ENCODE peak calls at places on chromosome 9, in seven cellular contexts. U is H1, X is spleen, J is GM12892, R is SK-N-MC, B is K562, V is stomach. Q is an unnamed sample.

GRCh38 chr9:38035873-38036272 is 33.2 kb downstream of the SHB start:
- DNase-seq in U (no peak), X (no peak), R (no peak), J (no peak), B (peak; percentile 54), V (no peak), Q (no peak)

GRCh38 chr9:112288029-112288428 is 45.4 kb downstream of the PTBP3 start:
- DNase-seq in B (no peak), U (no peak), R (no peak), X (no peak), J (no peak), V (no peak), Q (no peak)

GRCh38 chr9:7315746-7316457 is 483.7 kb downstream of the DMAC1 start:
- DNase-seq in U (no peak), J (no peak), X (no peak), V (no peak), R (no peak), B (no peak), Q (no peak)

GRCh38 chr9:22237497-22238363 is 208.9 kb upstream of the DMRTA1 start:
- DNase-seq in X (no peak), V (no peak), J (no peak), B (no peak), R (no peak), U (no peak), Q (no peak)

GRCh38 chr9:86700601-86701000 is 246.7 kb downstream of the GAS1 start:
- DNase-seq in V (peak; percentile 28), U (no peak), J (no peak), X (no peak), R (no peak), B (no peak), Q (no peak)

GRCh38 chr9:7988644-7989280 is 189.2 kb upstream of the DMAC1 start:
- DNase-seq in U (no peak), J (no peak), R (no peak), B (no peak), V (no peak), X (no peak), Q (no peak)

GRCh38 chr9:101445353-101446029 is 9.9 kb upstream of the ALDOB start:
- DNase-seq in R (no peak), B (no peak), V (no peak), X (no peak), U (no peak), J (no peak), Q (no peak)

GRCh38 chr9:113296796-113297558 is 6.2 kb downstream of the RNF183 start:
- DNase-seq in V (no peak), B (no peak), X (no peak), U (no peak), R (no peak), J (no peak), Q (no peak)

GRCh38 chr9:76571288-76572204 is 112.6 kb downstream of the GCNT1 start:
- DNase-seq in B (no peak), V (no peak), X (peak; percentile 78), R (no peak), U (no peak), J (no peak), Q (no peak)

GRCh38 chr9:131733601-131734061 is 6.2 kb downstream of the RAPGEF1 start:
- DNase-seq in X (no peak), R (no peak), J (no peak), B (peak; percentile 55), V (peak; percentile 35), U (no peak), Q (no peak)

GRCh38 chr9:130143974-130144373 is 28.2 kb upstream of the NCS1 start:
- DNase-seq in X (no peak), V (no peak), R (no peak), U (no peak), B (no peak), J (no peak), Q (no peak)

GRCh38 chr9:34171753-34172535 is 6.9 kb upstream of the UBAP1 start:
- DNase-seq in J (no peak), X (peak; percentile 83), R (no peak), U (no peak), B (no peak), V (no peak), Q (no peak)

GRCh38 chr9:125820100-125820804 is 73.1 kb downstream of the PBX3 start:
- DNase-seq in U (no peak), B (no peak), X (no peak), R (no peak), J (no peak), V (no peak), Q (no peak)

GRCh38 chr9:34809504-34810186 is 99.7 kb upstream of the CCL21 start:
- DNase-seq in B (peak; percentile 21), R (no peak), X (no peak), J (no peak), U (peak; percentile 49), V (no peak), Q (no peak)

GRCh38 chr9:85515021-85515420 is 226.7 kb downstream of the AGTPBP1 start:
- DNase-seq in V (no peak), B (no peak), X (no peak), U (no peak), J (no peak), R (no peak), Q (no peak)

GRCh38 chr9:97319380-97319779 is 11.9 kb downstream of the CCDC180 start:
- DNase-seq in B (no peak), J (no peak), X (no peak), V (no peak), U (no peak), R (no peak), Q (no peak)

GRCh38 chr9:91071185-91071990 is 269.8 kb downstream of the SYK start:
- DNase-seq in X (no peak), B (no peak), U (no peak), R (no peak), J (no peak), V (no peak), Q (no peak)

GRCh38 chr9:133258061-133259015 is 16.7 kb downstream of the ABO start:
- DNase-seq in U (no peak), J (no peak), R (no peak), B (no peak), X (no peak), V (no peak), Q (no peak)

GRCh38 chr9:107528686-107529085 is 39.1 kb upstream of the KLF4 start:
- DNase-seq in J (no peak), V (no peak), R (no peak), U (no peak), X (no peak), B (no peak), Q (no peak)

GRCh38 chr9:35431467-35431866 is 58.4 kb upstream of the RUSC2 start:
- DNase-seq in B (no peak), X (no peak), J (no peak), U (no peak), V (no peak), R (no peak), Q (no peak)

GRCh38 chr9:112029921-112030444 is 133.4 kb downstream of the UGCG start:
- DNase-seq in X (no peak), U (peak; percentile 25), V (peak; percentile 37), B (no peak), J (no peak), R (no peak), Q (no peak)

GRCh38 chr9:90641868-90642558 is 611 bp downstream of the DIRAS2 start:
- DNase-seq in J (no peak), U (no peak), X (no peak), R (no peak), B (no peak), V (no peak), Q (no peak)

GRCh38 chr9:74122661-74123060 is 374.5 kb upstream of the RORB start:
- DNase-seq in J (no peak), X (no peak), R (no peak), V (no peak), B (no peak), U (no peak), Q (no peak)

GRCh38 chr9:105063665-105064247 is 135.8 kb upstream of the ABCA1 start:
- DNase-seq in X (no peak), V (no peak), J (no peak), R (no peak), U (no peak), B (no peak), Q (no peak)

DNA sequence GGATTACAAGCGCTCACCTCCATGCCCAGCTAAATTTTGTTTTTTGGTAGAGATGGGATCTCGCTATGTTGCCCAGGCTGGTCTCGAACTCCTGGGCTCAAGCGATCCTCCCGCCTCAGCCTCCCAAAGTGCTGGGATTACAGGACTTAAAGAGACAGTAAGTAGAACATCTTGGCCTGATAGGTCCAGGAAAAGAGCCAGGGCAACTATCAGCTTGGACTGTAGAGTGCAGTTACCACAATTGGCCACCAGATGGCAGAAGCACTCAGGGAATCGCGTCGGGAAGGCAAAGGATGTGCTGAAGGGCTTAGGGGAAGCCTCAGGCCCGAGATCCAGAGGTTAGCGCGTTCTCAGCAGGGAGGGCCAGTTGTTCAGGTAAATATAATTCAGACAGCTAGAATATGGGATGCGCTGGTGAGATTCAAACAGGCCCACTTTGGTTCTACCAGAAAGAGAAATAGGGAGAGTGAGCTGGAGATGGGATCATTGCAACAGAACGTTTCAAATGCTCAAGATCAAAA is 21.5 kb downstream of the C9orf57 start:
- DNase-seq in X (peak; percentile 82), R (no peak), B (peak; percentile 73), U (peak; percentile 77), V (peak; percentile 82), J (peak; percentile 45), Q (peak; percentile 60)
- TF ChIP-seq POLR2AphosphoS5 in X (no peak), R (no peak), B (no peak), U (no peak), V (no peak), J (no peak), Q (no peak)

GRCh38 chr9:135722365-135722764 is 20.4 kb downstream of the KCNT1 start:
- DNase-seq in R (no peak), U (no peak), J (no peak), B (no peak), X (no peak), V (no peak), Q (no peak)

GRCh38 chr9:135728436-135729110 is 26.6 kb downstream of the KCNT1 start:
- DNase-seq in B (no peak), J (no peak), V (no peak), X (no peak), U (no peak), R (no peak), Q (no peak)

GRCh38 chr9:135726138-135726853 is 24.3 kb downstream of the KCNT1 start:
- DNase-seq in U (no peak), X (no peak), J (no peak), B (no peak), V (no peak), R (no peak), Q (no peak)

GRCh38 chr9:135727257-135727875 is 25.4 kb downstream of the KCNT1 start:
- DNase-seq in B (no peak), U (no peak), J (no peak), R (no peak), V (no peak), X (no peak), Q (no peak)

GRCh38 chr9:135724186-135724797 is 22.3 kb downstream of the KCNT1 start:
- DNase-seq in V (no peak), R (no peak), B (no peak), X (no peak), U (no peak), J (no peak), Q (no peak)
- TF ChIP-seq POLR2AphosphoS5 in V (no peak), R (no peak), B (no peak), X (peak; percentile 47), U (no peak), J (no peak), Q (no peak)

GRCh38 chr9:117718085-117718484 is 13.9 kb downstream of the TLR4 start:
- DNase-seq in R (no peak), U (no peak), J (no peak), B (no peak), X (no peak), V (no peak), Q (no peak)
- TF ChIP-seq POLR2AphosphoS5 in R (no peak), U (no peak), J (no peak), B (no peak), X (peak; percentile 68), V (no peak), Q (no peak)

GRCh38 chr9:99222416-99223280 is 566 bp downstream of the SEC61B start:
- DNase-seq in U (no peak), J (no peak), X (no peak), B (peak; percentile 45), V (no peak), R (no peak), Q (no peak)
- TF ChIP-seq POLR2AphosphoS5 in U (no peak), J (no peak), X (no peak), B (no peak), V (no peak), R (no peak), Q (no peak)